ENCODE peak calls at places on chromosomes 12 and 14, in seven cellular contexts. One of them, this sample, is unnamed.

GRCh38 chr12:89345830-89346740 is 6.2 kb downstream of the DUSP6 start:
- DNase-seq in neuronal stem cell: peak; percentile 67
- DNase-seq in mesendoderm: peak; percentile 96
- DNase-seq in trophoblast cell: no peak
- DNase-seq in IMR-90: peak; percentile 64
- DNase-seq in H1: peak; percentile 75
- DNase-seq in H9: peak; percentile 92
- DNase-seq in this sample: peak; percentile 89

GRCh38 chr14:28651148-28651547 is 115.4 kb upstream of the FOXG1 start:
- DNase-seq in neuronal stem cell: no peak
- DNase-seq in mesendoderm: peak; percentile 78
- DNase-seq in trophoblast cell: no peak
- DNase-seq in IMR-90: peak; percentile 5
- DNase-seq in H1: no peak
- DNase-seq in H9: no peak
- DNase-seq in this sample: peak; percentile 54

GRCh38 chr14:85439696-85440328 is 90.1 kb upstream of the FLRT2 start:
- DNase-seq in neuronal stem cell: no peak
- DNase-seq in mesendoderm: peak; percentile 82
- DNase-seq in trophoblast cell: no peak
- DNase-seq in IMR-90: no peak
- DNase-seq in H1: no peak
- DNase-seq in H9: no peak
- DNase-seq in this sample: no peak

GRCh38 chr14:90791481-90791880 is 24.7 kb downstream of the TTC7B start:
- DNase-seq in neuronal stem cell: no peak
- DNase-seq in mesendoderm: no peak
- DNase-seq in trophoblast cell: no peak
- DNase-seq in IMR-90: no peak
- DNase-seq in H1: no peak
- DNase-seq in H9: no peak
- DNase-seq in this sample: no peak

GRCh38 chr12:46442239-46442638 is 69.7 kb upstream of the SLC38A2 start:
- DNase-seq in neuronal stem cell: no peak
- DNase-seq in mesendoderm: no peak
- DNase-seq in trophoblast cell: no peak
- DNase-seq in IMR-90: peak; percentile 82
- DNase-seq in H1: no peak
- DNase-seq in H9: no peak
- DNase-seq in this sample: peak; percentile 72

GRCh38 chr12:25985296-25985992 is 27.0 kb downstream of the RASSF8 start:
- DNase-seq in neuronal stem cell: no peak
- DNase-seq in mesendoderm: no peak
- DNase-seq in trophoblast cell: no peak
- DNase-seq in IMR-90: no peak
- DNase-seq in H1: no peak
- DNase-seq in H9: no peak
- DNase-seq in this sample: no peak

GRCh38 chr12:108193493-108193892 is 64.4 kb downstream of the WSCD2 start:
- DNase-seq in neuronal stem cell: no peak
- DNase-seq in mesendoderm: no peak
- DNase-seq in trophoblast cell: no peak
- DNase-seq in IMR-90: no peak
- DNase-seq in H1: no peak
- DNase-seq in H9: no peak
- DNase-seq in this sample: no peak

GRCh38 chr14:37596790-37597189 is 1.4 kb downstream of the TTC6 start:
- DNase-seq in neuronal stem cell: no peak
- DNase-seq in mesendoderm: no peak
- DNase-seq in trophoblast cell: no peak
- DNase-seq in IMR-90: no peak
- DNase-seq in H1: no peak
- DNase-seq in H9: no peak
- DNase-seq in this sample: peak; percentile 1

GRCh38 chr12:116336542-116337065 is 59.1 kb upstream of the MED13L start:
- DNase-seq in neuronal stem cell: no peak
- DNase-seq in mesendoderm: no peak
- DNase-seq in trophoblast cell: peak; percentile 86
- DNase-seq in IMR-90: peak; percentile 77
- DNase-seq in H1: no peak
- DNase-seq in H9: no peak
- DNase-seq in this sample: peak; percentile 35

GRCh38 chr14:96256420-96256819 is 410 bp downstream of the BDKRB1 start:
- DNase-seq in neuronal stem cell: no peak
- DNase-seq in mesendoderm: no peak
- DNase-seq in trophoblast cell: no peak
- DNase-seq in IMR-90: peak; percentile 64
- DNase-seq in H1: no peak
- DNase-seq in H9: no peak
- DNase-seq in this sample: no peak

GRCh38 chr12:103626498-103626897 is 39.4 kb downstream of the STAB2 start:
- DNase-seq in neuronal stem cell: peak; percentile 8
- DNase-seq in mesendoderm: peak; percentile 59
- DNase-seq in trophoblast cell: no peak
- DNase-seq in IMR-90: peak; percentile 51
- DNase-seq in H1: no peak
- DNase-seq in H9: peak; percentile 49
- DNase-seq in this sample: peak; percentile 35

GRCh38 chr14:77488558-77488957 is 10.1 kb downstream of the ISM2 start:
- DNase-seq in neuronal stem cell: no peak
- DNase-seq in mesendoderm: no peak
- DNase-seq in trophoblast cell: no peak
- DNase-seq in IMR-90: no peak
- DNase-seq in H1: no peak
- DNase-seq in H9: no peak
- DNase-seq in this sample: no peak

DNA sequence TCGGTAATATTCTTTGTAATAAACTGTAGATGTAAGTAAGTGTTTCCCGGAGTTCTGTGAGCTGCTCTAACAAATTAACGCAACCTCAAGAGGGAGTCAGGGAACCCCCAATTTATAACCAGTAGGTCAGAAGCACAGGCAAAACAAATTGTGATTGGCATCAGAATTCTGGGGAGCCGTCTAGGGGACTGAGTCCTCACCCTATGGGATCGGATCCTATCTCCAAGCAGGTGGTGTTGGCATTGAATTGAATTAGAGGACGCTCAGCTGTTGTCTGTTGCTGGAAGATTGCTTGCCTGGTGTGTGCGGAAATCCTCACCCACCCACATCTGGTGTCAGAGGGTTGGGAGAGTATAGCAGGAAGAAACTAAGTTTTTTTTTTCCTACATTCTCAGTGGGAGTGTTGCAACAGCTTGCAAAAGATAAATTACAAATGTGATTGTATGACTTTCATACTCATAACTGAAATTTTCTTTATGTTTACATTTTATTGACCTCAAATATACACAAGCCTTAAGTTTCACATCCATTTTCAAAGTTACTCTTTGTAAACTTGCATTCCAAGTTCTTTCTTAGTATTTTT is 5.5 kb downstream of the TMEM52B start:
- DNase-seq in neuronal stem cell: no peak
- DNase-seq in mesendoderm: no peak
- DNase-seq in trophoblast cell: no peak
- DNase-seq in IMR-90: peak; percentile 95
- DNase-seq in H1: no peak
- DNase-seq in H9: no peak
- DNase-seq in this sample: peak; percentile 80
- H3K23ac ChIP-seq in neuronal stem cell: no peak overlapping the region
- H3K23ac ChIP-seq in mesendoderm: no peak overlapping the region
- H3K23ac ChIP-seq in trophoblast cell: no peak overlapping the region
- H3K23ac ChIP-seq in IMR-90: peak overlapping the region; percentile 74
- H3K23ac ChIP-seq in H1: no peak overlapping the region
- H3K23ac ChIP-seq in H9: no peak overlapping the region
- H3K23ac ChIP-seq in this sample: no peak overlapping the region

GRCh38 chr12:75710361-75711069 is 199.1 kb upstream of the KRR1 start:
- DNase-seq in neuronal stem cell: no peak
- DNase-seq in mesendoderm: no peak
- DNase-seq in trophoblast cell: no peak
- DNase-seq in IMR-90: no peak
- DNase-seq in H1: no peak
- DNase-seq in H9: no peak
- DNase-seq in this sample: no peak

GRCh38 chr12:75709474-75709873 is 198.1 kb upstream of the KRR1 start:
- DNase-seq in neuronal stem cell: no peak
- DNase-seq in mesendoderm: no peak
- DNase-seq in trophoblast cell: no peak
- DNase-seq in IMR-90: no peak
- DNase-seq in H1: no peak
- DNase-seq in H9: no peak
- DNase-seq in this sample: no peak

GRCh38 chr12:75707983-75708382 is 196.6 kb upstream of the KRR1 start:
- DNase-seq in neuronal stem cell: no peak
- DNase-seq in mesendoderm: no peak
- DNase-seq in trophoblast cell: no peak
- DNase-seq in IMR-90: no peak
- DNase-seq in H1: no peak
- DNase-seq in H9: no peak
- DNase-seq in this sample: no peak

GRCh38 chr12:75706786-75707605 is 195.6 kb upstream of the KRR1 start:
- DNase-seq in neuronal stem cell: no peak
- DNase-seq in mesendoderm: no peak
- DNase-seq in trophoblast cell: no peak
- DNase-seq in IMR-90: peak; percentile 93
- DNase-seq in H1: no peak
- DNase-seq in H9: no peak
- DNase-seq in this sample: peak; percentile 83

DNA sequence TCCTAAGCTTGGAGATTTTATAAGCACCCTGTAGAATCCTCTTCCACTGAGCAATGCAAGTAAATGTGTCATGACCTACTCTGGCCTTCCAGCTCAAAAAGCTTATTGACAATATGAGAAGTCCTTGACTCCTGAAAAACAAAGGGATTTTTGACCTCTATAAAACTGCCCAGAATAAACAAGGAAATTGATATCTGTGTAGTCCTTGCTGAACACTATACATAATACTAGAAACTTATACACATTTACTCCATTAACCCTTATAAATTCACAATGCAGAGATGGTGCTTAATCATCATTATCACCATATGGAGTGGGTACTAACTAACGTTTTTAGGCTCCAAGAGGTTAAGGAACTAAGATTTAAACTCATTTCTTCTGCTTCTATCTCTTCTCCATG is 197.4 kb upstream of the KRR1 start:
- DNase-seq in neuronal stem cell: no peak
- DNase-seq in mesendoderm: no peak
- DNase-seq in trophoblast cell: no peak
- DNase-seq in IMR-90: no peak
- DNase-seq in H1: no peak
- DNase-seq in H9: no peak
- DNase-seq in this sample: no peak
- H3K23ac ChIP-seq in neuronal stem cell: no peak overlapping the region
- H3K23ac ChIP-seq in mesendoderm: no peak overlapping the region
- H3K23ac ChIP-seq in trophoblast cell: no peak overlapping the region
- H3K23ac ChIP-seq in IMR-90: no peak overlapping the region
- H3K23ac ChIP-seq in H1: no peak overlapping the region
- H3K23ac ChIP-seq in H9: no peak overlapping the region
- H3K23ac ChIP-seq in this sample: no peak overlapping the region

DNA sequence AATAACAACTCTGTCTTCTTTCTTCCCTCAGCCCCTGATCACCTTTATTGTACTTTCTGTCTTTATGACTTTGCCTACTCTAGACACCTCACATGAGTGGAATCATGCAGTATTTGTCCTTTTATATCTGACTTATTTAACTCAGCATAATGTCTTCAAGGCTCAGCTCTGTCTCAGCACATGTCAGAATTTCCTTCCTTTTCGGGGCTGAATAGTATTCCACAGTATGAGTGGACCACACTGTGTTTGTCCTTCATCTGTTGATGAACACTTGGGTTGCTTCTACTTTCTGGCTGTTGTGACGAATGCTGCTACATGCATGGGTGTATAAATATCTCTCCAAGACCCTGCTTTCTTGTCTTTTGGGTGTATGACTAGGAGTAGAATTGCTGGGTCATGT is 117.6 kb downstream of the KIF26A start:
- DNase-seq in neuronal stem cell: no peak
- DNase-seq in mesendoderm: no peak
- DNase-seq in trophoblast cell: no peak
- DNase-seq in IMR-90: no peak
- DNase-seq in H1: no peak
- DNase-seq in H9: no peak
- DNase-seq in this sample: no peak
- H3K23ac ChIP-seq in neuronal stem cell: no peak overlapping the region
- H3K23ac ChIP-seq in mesendoderm: no peak overlapping the region
- H3K23ac ChIP-seq in trophoblast cell: no peak overlapping the region
- H3K23ac ChIP-seq in IMR-90: no peak overlapping the region
- H3K23ac ChIP-seq in H1: no peak overlapping the region
- H3K23ac ChIP-seq in H9: no peak overlapping the region
- H3K23ac ChIP-seq in this sample: no peak overlapping the region

GRCh38 chr14:102346645-102347044 is 16.0 kb downstream of the CINP start:
- DNase-seq in neuronal stem cell: no peak
- DNase-seq in mesendoderm: no peak
- DNase-seq in trophoblast cell: no peak
- DNase-seq in IMR-90: no peak
- DNase-seq in H1: no peak
- DNase-seq in H9: no peak
- DNase-seq in this sample: no peak
- H3K23ac ChIP-seq in neuronal stem cell: no peak overlapping the region
- H3K23ac ChIP-seq in mesendoderm: no peak overlapping the region
- H3K23ac ChIP-seq in trophoblast cell: no peak overlapping the region
- H3K23ac ChIP-seq in IMR-90: no peak overlapping the region
- H3K23ac ChIP-seq in H1: no peak overlapping the region
- H3K23ac ChIP-seq in H9: no peak overlapping the region
- H3K23ac ChIP-seq in this sample: no peak overlapping the region

DNA sequence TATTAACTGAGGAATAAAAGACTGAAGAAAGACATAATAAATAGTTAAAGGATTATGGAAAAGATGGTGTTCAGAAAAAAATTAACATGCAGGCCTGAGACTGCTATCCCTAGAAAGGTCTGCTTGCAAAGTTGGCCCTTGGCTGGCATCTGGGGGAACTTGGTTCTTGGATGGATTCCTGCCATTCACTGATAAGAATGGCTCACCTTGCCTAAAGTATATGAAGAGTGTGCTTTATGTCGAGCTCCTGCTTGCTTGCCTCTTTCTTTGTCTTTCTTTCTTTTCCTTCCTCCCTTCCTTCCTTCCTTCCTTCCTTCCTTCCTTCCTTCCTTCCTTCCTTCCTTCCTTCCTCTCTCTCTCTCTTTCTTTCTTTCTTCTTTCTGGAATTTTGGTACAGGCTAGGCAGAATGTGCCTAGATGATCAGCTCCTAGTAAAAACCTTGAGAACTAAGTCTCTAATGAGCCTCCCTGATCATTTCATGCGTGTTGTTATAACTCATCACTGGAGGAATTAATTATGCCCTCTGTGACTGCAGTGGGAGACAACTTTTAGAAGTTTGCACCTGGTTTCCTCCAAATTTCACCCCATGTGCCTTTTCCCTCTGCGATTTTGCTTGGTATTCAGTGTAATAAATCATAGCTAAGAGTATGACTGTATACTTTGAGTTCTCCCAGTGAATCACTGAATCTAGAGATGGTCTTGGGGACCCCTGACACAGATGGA is 44.7 kb downstream of the IFT81 start:
- DNase-seq in neuronal stem cell: no peak
- DNase-seq in mesendoderm: no peak
- DNase-seq in trophoblast cell: no peak
- DNase-seq in IMR-90: no peak
- DNase-seq in H1: no peak
- DNase-seq in H9: no peak
- DNase-seq in this sample: no peak
- H3K23ac ChIP-seq in neuronal stem cell: no peak overlapping the region
- H3K23ac ChIP-seq in mesendoderm: no peak overlapping the region
- H3K23ac ChIP-seq in trophoblast cell: no peak overlapping the region
- H3K23ac ChIP-seq in IMR-90: no peak overlapping the region
- H3K23ac ChIP-seq in H1: no peak overlapping the region
- H3K23ac ChIP-seq in H9: no peak overlapping the region
- H3K23ac ChIP-seq in this sample: no peak overlapping the region

GRCh38 chr12:27672654-27673053 is 23.6 kb upstream of the REP15 start:
- DNase-seq in neuronal stem cell: no peak
- DNase-seq in mesendoderm: no peak
- DNase-seq in trophoblast cell: no peak
- DNase-seq in IMR-90: no peak
- DNase-seq in H1: no peak
- DNase-seq in H9: no peak
- DNase-seq in this sample: no peak
- H3K23ac ChIP-seq in neuronal stem cell: no peak overlapping the region
- H3K23ac ChIP-seq in mesendoderm: no peak overlapping the region
- H3K23ac ChIP-seq in trophoblast cell: no peak overlapping the region
- H3K23ac ChIP-seq in IMR-90: no peak overlapping the region
- H3K23ac ChIP-seq in H1: no peak overlapping the region
- H3K23ac ChIP-seq in H9: no peak overlapping the region
- H3K23ac ChIP-seq in this sample: no peak overlapping the region